ENCODE peak calls at places on chromosomes 3 and 15, in five cellular contexts. One of them, this sample, is unnamed.

GRCh38 chr3:189365609-189366564 is 194.1 kb downstream of the TPRG1 start:
- DNase-seq in activated CD4-positive, alpha-beta T cell treated with anti-CD3 and anti-CD28 coated beads, Interleukin-2, amount 50 U/mL, for 24 hours: no peak
- DNase-seq in germinal center: no peak
- DNase-seq in activated T-helper 1 cell treated with Interleukin-2 at 50 U/mL for 16 hours: no peak
- DNase-seq in foreskin fibroblast: no peak
- DNase-seq in this sample: no peak

GRCh38 chr3:49775538-49775937 is 10.8 kb downstream of the IP6K1 start:
- DNase-seq in activated CD4-positive, alpha-beta T cell treated with anti-CD3 and anti-CD28 coated beads, Interleukin-2, amount 50 U/mL, for 24 hours: no peak
- DNase-seq in activated T-helper 1 cell treated with Interleukin-2 at 50 U/mL for 16 hours: no peak
- DNase-seq in germinal center: no peak
- DNase-seq in foreskin fibroblast: peak; percentile 33
- DNase-seq in this sample: no peak

GRCh38 chr15:42151736-42152135 is 4.7 kb downstream of the PLA2G4F start:
- DNase-seq in germinal center: no peak
- DNase-seq in activated T-helper 1 cell treated with Interleukin-2 at 50 U/mL for 16 hours: no peak
- DNase-seq in activated CD4-positive, alpha-beta T cell treated with anti-CD3 and anti-CD28 coated beads, Interleukin-2, amount 50 U/mL, for 24 hours: no peak
- DNase-seq in foreskin fibroblast: no peak
- DNase-seq in this sample: no peak

GRCh38 chr3:56926513-56927282 is 124.9 kb upstream of the ARHGEF3 start:
- DNase-seq in activated T-helper 1 cell treated with Interleukin-2 at 50 U/mL for 16 hours: no peak
- DNase-seq in activated CD4-positive, alpha-beta T cell treated with anti-CD3 and anti-CD28 coated beads, Interleukin-2, amount 50 U/mL, for 24 hours: no peak
- DNase-seq in germinal center: no peak
- DNase-seq in foreskin fibroblast: peak; percentile 5
- DNase-seq in this sample: no peak

GRCh38 chr3:184338538-184338945 is 1.1 kb downstream of the FAM131A start:
- DNase-seq in activated CD4-positive, alpha-beta T cell treated with anti-CD3 and anti-CD28 coated beads, Interleukin-2, amount 50 U/mL, for 24 hours: no peak
- DNase-seq in germinal center: no peak
- DNase-seq in foreskin fibroblast: peak; percentile 82
- DNase-seq in activated T-helper 1 cell treated with Interleukin-2 at 50 U/mL for 16 hours: no peak
- DNase-seq in this sample: peak; percentile 90

GRCh38 chr3:61912158-61912557 is 350.8 kb downstream of the PTPRG start:
- DNase-seq in activated CD4-positive, alpha-beta T cell treated with anti-CD3 and anti-CD28 coated beads, Interleukin-2, amount 50 U/mL, for 24 hours: no peak
- DNase-seq in activated T-helper 1 cell treated with Interleukin-2 at 50 U/mL for 16 hours: no peak
- DNase-seq in foreskin fibroblast: no peak
- DNase-seq in germinal center: no peak
- DNase-seq in this sample: no peak

GRCh38 chr15:99153026-99153535 is 48.2 kb downstream of the SYNM start:
- DNase-seq in germinal center: no peak
- DNase-seq in activated T-helper 1 cell treated with Interleukin-2 at 50 U/mL for 16 hours: no peak
- DNase-seq in activated CD4-positive, alpha-beta T cell treated with anti-CD3 and anti-CD28 coated beads, Interleukin-2, amount 50 U/mL, for 24 hours: no peak
- DNase-seq in foreskin fibroblast: no peak
- DNase-seq in this sample: no peak

GRCh38 chr15:72162569-72162968 is 35.0 kb downstream of the GRAMD2A start:
- DNase-seq in foreskin fibroblast: no peak
- DNase-seq in activated T-helper 1 cell treated with Interleukin-2 at 50 U/mL for 16 hours: no peak
- DNase-seq in germinal center: no peak
- DNase-seq in activated CD4-positive, alpha-beta T cell treated with anti-CD3 and anti-CD28 coated beads, Interleukin-2, amount 50 U/mL, for 24 hours: no peak
- DNase-seq in this sample: no peak

GRCh38 chr15:79193157-79193948 is 89.2 kb upstream of the ANKRD34C start:
- DNase-seq in germinal center: no peak
- DNase-seq in foreskin fibroblast: no peak
- DNase-seq in activated CD4-positive, alpha-beta T cell treated with anti-CD3 and anti-CD28 coated beads, Interleukin-2, amount 50 U/mL, for 24 hours: no peak
- DNase-seq in activated T-helper 1 cell treated with Interleukin-2 at 50 U/mL for 16 hours: no peak
- DNase-seq in this sample: no peak

GRCh38 chr3:182294256-182294655 is 499.0 kb upstream of the ATP11B start:
- DNase-seq in activated CD4-positive, alpha-beta T cell treated with anti-CD3 and anti-CD28 coated beads, Interleukin-2, amount 50 U/mL, for 24 hours: no peak
- DNase-seq in germinal center: no peak
- DNase-seq in foreskin fibroblast: no peak
- DNase-seq in activated T-helper 1 cell treated with Interleukin-2 at 50 U/mL for 16 hours: no peak
- DNase-seq in this sample: no peak

GRCh38 chr15:40495516-40495915 is 24.7 kb downstream of the CHST14 start:
- DNase-seq in activated T-helper 1 cell treated with Interleukin-2 at 50 U/mL for 16 hours: no peak
- DNase-seq in activated CD4-positive, alpha-beta T cell treated with anti-CD3 and anti-CD28 coated beads, Interleukin-2, amount 50 U/mL, for 24 hours: no peak
- DNase-seq in foreskin fibroblast: no peak
- DNase-seq in germinal center: no peak
- DNase-seq in this sample: no peak

GRCh38 chr15:67415186-67415585 is 105.7 kb upstream of the C15orf61 start:
- DNase-seq in germinal center: no peak
- DNase-seq in activated CD4-positive, alpha-beta T cell treated with anti-CD3 and anti-CD28 coated beads, Interleukin-2, amount 50 U/mL, for 24 hours: no peak
- DNase-seq in activated T-helper 1 cell treated with Interleukin-2 at 50 U/mL for 16 hours: no peak
- DNase-seq in foreskin fibroblast: no peak
- DNase-seq in this sample: no peak

GRCh38 chr3:172383306-172383796 is 64.9 kb downstream of the GHSR start:
- DNase-seq in germinal center: no peak
- DNase-seq in foreskin fibroblast: peak; percentile 24
- DNase-seq in activated CD4-positive, alpha-beta T cell treated with anti-CD3 and anti-CD28 coated beads, Interleukin-2, amount 50 U/mL, for 24 hours: no peak
- DNase-seq in activated T-helper 1 cell treated with Interleukin-2 at 50 U/mL for 16 hours: no peak
- DNase-seq in this sample: no peak

GRCh38 chr15:89088605-89089315 is 504 bp downstream of the ABHD2 start:
- DNase-seq in activated CD4-positive, alpha-beta T cell treated with anti-CD3 and anti-CD28 coated beads, Interleukin-2, amount 50 U/mL, for 24 hours: no peak
- DNase-seq in germinal center: no peak
- DNase-seq in foreskin fibroblast: peak; percentile 53
- DNase-seq in activated T-helper 1 cell treated with Interleukin-2 at 50 U/mL for 16 hours: no peak
- DNase-seq in this sample: peak; percentile 23

GRCh38 chr3:167929937-167930336 is 165.8 kb downstream of the GOLIM4 start:
- DNase-seq in activated T-helper 1 cell treated with Interleukin-2 at 50 U/mL for 16 hours: no peak
- DNase-seq in germinal center: no peak
- DNase-seq in activated CD4-positive, alpha-beta T cell treated with anti-CD3 and anti-CD28 coated beads, Interleukin-2, amount 50 U/mL, for 24 hours: no peak
- DNase-seq in foreskin fibroblast: no peak
- DNase-seq in this sample: no peak

GRCh38 chr15:52790166-52790708 is at the start of gene ONECUT1:
- DNase-seq in germinal center: peak; percentile 85
- DNase-seq in activated CD4-positive, alpha-beta T cell treated with anti-CD3 and anti-CD28 coated beads, Interleukin-2, amount 50 U/mL, for 24 hours: no peak
- DNase-seq in foreskin fibroblast: peak; percentile 67
- DNase-seq in activated T-helper 1 cell treated with Interleukin-2 at 50 U/mL for 16 hours: peak; percentile 41
- DNase-seq in this sample: peak; percentile 92

GRCh38 chr3:95277614-95278013 is 1214.8 kb downstream of the NSUN3 start:
- DNase-seq in activated CD4-positive, alpha-beta T cell treated with anti-CD3 and anti-CD28 coated beads, Interleukin-2, amount 50 U/mL, for 24 hours: no peak
- DNase-seq in germinal center: no peak
- DNase-seq in activated T-helper 1 cell treated with Interleukin-2 at 50 U/mL for 16 hours: no peak
- DNase-seq in foreskin fibroblast: no peak
- DNase-seq in this sample: no peak

GRCh38 chr3:148238421-148238821 is 459.3 kb upstream of the AGTR1 start:
- DNase-seq in activated T-helper 1 cell treated with Interleukin-2 at 50 U/mL for 16 hours: no peak
- DNase-seq in activated CD4-positive, alpha-beta T cell treated with anti-CD3 and anti-CD28 coated beads, Interleukin-2, amount 50 U/mL, for 24 hours: no peak
- DNase-seq in germinal center: no peak
- DNase-seq in foreskin fibroblast: peak; percentile 62
- DNase-seq in this sample: no peak

GRCh38 chr3:170420307-170420821 is 1.7 kb downstream of the CLDN11 start:
- DNase-seq in foreskin fibroblast: no peak
- DNase-seq in activated CD4-positive, alpha-beta T cell treated with anti-CD3 and anti-CD28 coated beads, Interleukin-2, amount 50 U/mL, for 24 hours: no peak
- DNase-seq in activated T-helper 1 cell treated with Interleukin-2 at 50 U/mL for 16 hours: no peak
- DNase-seq in germinal center: no peak
- DNase-seq in this sample: no peak

GRCh38 chr15:20294651-20295237 is 246.9 kb downstream of the GOLGA6L6 start:
- DNase-seq in activated T-helper 1 cell treated with Interleukin-2 at 50 U/mL for 16 hours: no peak
- DNase-seq in foreskin fibroblast: no peak
- DNase-seq in activated CD4-positive, alpha-beta T cell treated with anti-CD3 and anti-CD28 coated beads, Interleukin-2, amount 50 U/mL, for 24 hours: no peak
- DNase-seq in germinal center: no peak
- DNase-seq in this sample: no peak

GRCh38 chr3:155078959-155079794 is 942 bp upstream of the MME start:
- DNase-seq in activated CD4-positive, alpha-beta T cell treated with anti-CD3 and anti-CD28 coated beads, Interleukin-2, amount 50 U/mL, for 24 hours: no peak
- DNase-seq in germinal center: peak; percentile 78
- DNase-seq in foreskin fibroblast: peak; percentile 53
- DNase-seq in activated T-helper 1 cell treated with Interleukin-2 at 50 U/mL for 16 hours: no peak
- DNase-seq in this sample: peak; percentile 49

GRCh38 chr3:49607105-49607591 is 52.9 kb downstream of the BSN start:
- DNase-seq in activated T-helper 1 cell treated with Interleukin-2 at 50 U/mL for 16 hours: no peak
- DNase-seq in germinal center: no peak
- DNase-seq in activated CD4-positive, alpha-beta T cell treated with anti-CD3 and anti-CD28 coated beads, Interleukin-2, amount 50 U/mL, for 24 hours: no peak
- DNase-seq in foreskin fibroblast: no peak
- DNase-seq in this sample: no peak

This sample was measured in AG08396.